ENCODE peak calls at places on chromosomes 13 and 19, in four cellular contexts. One of them, this sample, is unnamed.

GRCh38 chr19:14031719-14032480 is at the start of gene IL27RA:
- DNase-seq in GM23248: peak
- DNase-seq in iPS-NIHi11: peak
- DNase-seq in progenitor cell of endocrine pancreas: peak
- DNase-seq in this sample: peak

GRCh38 chr19:40193587-40193849 is 2.3 kb downstream of the MAP3K10 start:
- DNase-seq in GM23248: peak
- DNase-seq in iPS-NIHi11: no peak
- DNase-seq in progenitor cell of endocrine pancreas: no peak
- DNase-seq in this sample: no peak

GRCh38 chr13:33135097-33135496 is 118.9 kb downstream of the KL start:
- DNase-seq in GM23248: no peak
- DNase-seq in iPS-NIHi11: no peak
- DNase-seq in progenitor cell of endocrine pancreas: no peak
- DNase-seq in this sample: no peak

GRCh38 chr13:27283906-27284523 is 13.4 kb downstream of the RASL11A start:
- DNase-seq in progenitor cell of endocrine pancreas: no peak
- DNase-seq in GM23248: peak
- DNase-seq in iPS-NIHi11: no peak
- DNase-seq in this sample: no peak

GRCh38 chr19:2540646-2541454 is 64.9 kb downstream of the GADD45B start:
- DNase-seq in GM23248: peak
- DNase-seq in iPS-NIHi11: peak
- DNase-seq in progenitor cell of endocrine pancreas: peak
- DNase-seq in this sample: no peak

GRCh38 chr13:36815069-36815468 is 4.0 kb upstream of the RFXAP start:
- DNase-seq in GM23248: peak
- DNase-seq in progenitor cell of endocrine pancreas: no peak
- DNase-seq in iPS-NIHi11: no peak
- DNase-seq in this sample: no peak

GRCh38 chr13:97242755-97243497 is 20.8 kb downstream of the MBNL2 start:
- DNase-seq in progenitor cell of endocrine pancreas: no peak
- DNase-seq in iPS-NIHi11: no peak
- DNase-seq in GM23248: no peak
- DNase-seq in this sample: no peak

GRCh38 chr13:109366521-109366920 is 419.9 kb downstream of the IRS2 start:
- DNase-seq in progenitor cell of endocrine pancreas: no peak
- DNase-seq in GM23248: peak
- DNase-seq in iPS-NIHi11: no peak
- DNase-seq in this sample: no peak

GRCh38 chr19:35757231-35757748 is 461 bp upstream of the HSPB6 start:
- DNase-seq in iPS-NIHi11: peak
- DNase-seq in progenitor cell of endocrine pancreas: no peak
- DNase-seq in GM23248: peak
- DNase-seq in this sample: no peak

GRCh38 chr19:11769995-11770394 is 3.2 kb downstream of the ZNF441 start:
- DNase-seq in iPS-NIHi11: no peak
- DNase-seq in GM23248: no peak
- DNase-seq in progenitor cell of endocrine pancreas: no peak
- DNase-seq in this sample: no peak

GRCh38 chr13:93680329-93680728 is 453.7 kb downstream of the GPC6 start:
- DNase-seq in iPS-NIHi11: no peak
- DNase-seq in GM23248: no peak
- DNase-seq in progenitor cell of endocrine pancreas: no peak
- DNase-seq in this sample: no peak

GRCh38 chr19:39265321-39265916 is 2.8 kb upstream of the IFNL2 start:
- DNase-seq in GM23248: peak
- DNase-seq in progenitor cell of endocrine pancreas: no peak
- DNase-seq in iPS-NIHi11: peak
- DNase-seq in this sample: no peak

GRCh38 chr19:15015946-15016542 is 33.2 kb upstream of the CASP14 start:
- DNase-seq in progenitor cell of endocrine pancreas: no peak
- DNase-seq in GM23248: peak
- DNase-seq in iPS-NIHi11: peak
- DNase-seq in this sample: no peak

GRCh38 chr19:17975032-17975431 is 8.1 kb downstream of the KCNN1 start:
- DNase-seq in progenitor cell of endocrine pancreas: no peak
- DNase-seq in iPS-NIHi11: peak
- DNase-seq in GM23248: no peak
- DNase-seq in this sample: no peak

GRCh38 chr13:92896842-92897241 is 329.8 kb upstream of the GPC6 start:
- DNase-seq in iPS-NIHi11: peak
- DNase-seq in progenitor cell of endocrine pancreas: no peak
- DNase-seq in GM23248: peak
- DNase-seq in this sample: no peak

GRCh38 chr13:27375686-27376326 is 48.6 kb upstream of the GTF3A start:
- DNase-seq in progenitor cell of endocrine pancreas: peak
- DNase-seq in GM23248: peak
- DNase-seq in iPS-NIHi11: peak
- DNase-seq in this sample: peak

GRCh38 chr13:68551701-68552522 is 1321.8 kb upstream of the PCDH9 start:
- DNase-seq in progenitor cell of endocrine pancreas: no peak
- DNase-seq in iPS-NIHi11: no peak
- DNase-seq in GM23248: no peak
- DNase-seq in this sample: no peak

GRCh38 chr19:51417107-51417806 is at the start of gene SIGLEC10:
- DNase-seq in progenitor cell of endocrine pancreas: no peak
- DNase-seq in iPS-NIHi11: no peak
- DNase-seq in GM23248: no peak
- DNase-seq in this sample: no peak

GRCh38 chr13:98548230-98548629 is 28.7 kb downstream of the STK24 start:
- DNase-seq in progenitor cell of endocrine pancreas: no peak
- DNase-seq in iPS-NIHi11: no peak
- DNase-seq in GM23248: peak
- DNase-seq in this sample: no peak

GRCh38 chr19:55289117-55289796 is 5.5 kb downstream of the BRSK1 start:
- DNase-seq in progenitor cell of endocrine pancreas: no peak
- DNase-seq in GM23248: peak
- DNase-seq in iPS-NIHi11: no peak
- DNase-seq in this sample: no peak

GRCh38 chr19:1947651-1948209 is 6.8 kb downstream of the CSNK1G2 start:
- DNase-seq in GM23248: no peak
- DNase-seq in iPS-NIHi11: no peak
- DNase-seq in progenitor cell of endocrine pancreas: no peak
- DNase-seq in this sample: no peak

GRCh38 chr19:44072543-44073401 is 813 bp downstream of the ZNF284 start:
- DNase-seq in GM23248: peak
- DNase-seq in progenitor cell of endocrine pancreas: no peak
- DNase-seq in iPS-NIHi11: no peak
- DNase-seq in this sample: no peak

GRCh38 chr13:111429064-111429558 is 108.7 kb downstream of the TEX29 start:
- DNase-seq in GM23248: peak
- DNase-seq in progenitor cell of endocrine pancreas: peak
- DNase-seq in iPS-NIHi11: peak
- DNase-seq in this sample: no peak

GRCh38 chr19:49407482-49408015 is 15.7 kb downstream of the PTH2 start:
- DNase-seq in progenitor cell of endocrine pancreas: no peak
- DNase-seq in GM23248: no peak
- DNase-seq in iPS-NIHi11: no peak
- DNase-seq in this sample: no peak

GRCh38 chr19:6588508-6589345 is 2.2 kb downstream of the CD70 start:
- DNase-seq in progenitor cell of endocrine pancreas: no peak
- DNase-seq in GM23248: peak
- DNase-seq in iPS-NIHi11: no peak
- DNase-seq in this sample: no peak

GRCh38 chr19:36421749-36422481 is 3.5 kb upstream of the ZFP82 start:
- DNase-seq in progenitor cell of endocrine pancreas: no peak
- DNase-seq in iPS-NIHi11: peak
- DNase-seq in GM23248: peak
- DNase-seq in this sample: no peak

GRCh38 chr19:30718728-30719127 is 346.5 kb downstream of the ZNF536 start:
- DNase-seq in GM23248: no peak
- DNase-seq in progenitor cell of endocrine pancreas: no peak
- DNase-seq in iPS-NIHi11: no peak
- DNase-seq in this sample: no peak

GRCh38 chr13:94968040-94968756 is 255.9 kb upstream of the SOX21 start:
- DNase-seq in GM23248: peak
- DNase-seq in progenitor cell of endocrine pancreas: peak
- DNase-seq in iPS-NIHi11: peak
- DNase-seq in this sample: no peak

GRCh38 chr19:48342841-48343540 is 17.6 kb downstream of the EMP3 start:
- DNase-seq in iPS-NIHi11: no peak
- DNase-seq in GM23248: peak
- DNase-seq in progenitor cell of endocrine pancreas: no peak
- DNase-seq in this sample: no peak

GRCh38 chr13:30832845-30833332 is 73.2 kb upstream of the MEDAG start:
- DNase-seq in progenitor cell of endocrine pancreas: peak
- DNase-seq in GM23248: peak
- DNase-seq in iPS-NIHi11: peak
- DNase-seq in this sample: no peak

GRCh38 chr13:22232186-22232585 is 561.3 kb downstream of the FGF9 start:
- DNase-seq in GM23248: no peak
- DNase-seq in iPS-NIHi11: no peak
- DNase-seq in progenitor cell of endocrine pancreas: no peak
- DNase-seq in this sample: no peak

GRCh38 chr13:52454459-52454824 is 836 bp upstream of the CKAP2 start:
- DNase-seq in progenitor cell of endocrine pancreas: no peak
- DNase-seq in iPS-NIHi11: no peak
- DNase-seq in GM23248: no peak
- DNase-seq in this sample: no peak

GRCh38 chr19:3343619-3344502 is 22.5 kb upstream of the NFIC start:
- DNase-seq in progenitor cell of endocrine pancreas: no peak
- DNase-seq in iPS-NIHi11: peak
- DNase-seq in GM23248: peak
- DNase-seq in this sample: peak

GRCh38 chr19:31039151-31039550 is 310.1 kb downstream of the TSHZ3 start:
- DNase-seq in iPS-NIHi11: no peak
- DNase-seq in GM23248: no peak
- DNase-seq in progenitor cell of endocrine pancreas: no peak
- DNase-seq in this sample: no peak

GRCh38 chr13:30307194-30307965 is at the start of gene KATNAL1:
- DNase-seq in progenitor cell of endocrine pancreas: peak
- DNase-seq in iPS-NIHi11: peak
- DNase-seq in GM23248: peak
- DNase-seq in this sample: peak

GRCh38 chr19:18605546-18606280 is 886 bp downstream of the CRLF1 start:
- DNase-seq in iPS-NIHi11: no peak
- DNase-seq in progenitor cell of endocrine pancreas: no peak
- DNase-seq in GM23248: peak
- DNase-seq in this sample: no peak

GRCh38 chr19:11499890-11500420 is 5.7 kb downstream of the ZNF653 start:
- DNase-seq in iPS-NIHi11: no peak
- DNase-seq in GM23248: no peak
- DNase-seq in progenitor cell of endocrine pancreas: no peak
- DNase-seq in this sample: no peak

This sample was measured in CD8-positive, alpha-beta memory T cell.